ENCODE peak calls at places on chromosomes 6 and 20, in eight cellular contexts. T is HFF-Myc, L is lower lobe of right lung, M is lower leg skin, J is hepatocyte, A is WERI-Rb-1, R is transverse colon, N is fibroblast of lung. O is an unnamed sample.

GRCh38 chr20:2399390-2399789 is 18.7 kb downstream of the TGM6 start:
- DNase-seq in R (no peak), T (no peak), N (no peak), J (no peak), A (no peak), M (peak), L (no peak), O (no peak)

GRCh38 chr6:16849280-16850210 is 88.3 kb upstream of the ATXN1 start:
- DNase-seq in L (no peak), M (no peak), T (peak), R (peak), A (no peak), J (peak), N (peak), O (no peak)

GRCh38 chr20:37970856-37971245 is 62.4 kb downstream of the TTI1 start:
- DNase-seq in M (peak), L (no peak), T (no peak), J (no peak), A (no peak), R (no peak), N (no peak), O (no peak)

GRCh38 chr6:117908246-117909107 is 1.4 kb downstream of the SLC35F1 start:
- DNase-seq in L (no peak), J (peak), T (no peak), R (no peak), N (peak), A (peak), M (no peak), O (no peak)

GRCh38 chr20:10487354-10488115 is 52.4 kb downstream of the SLX4IP start:
- DNase-seq in M (no peak), T (no peak), A (no peak), L (no peak), N (peak), R (no peak), J (no peak), O (no peak)

GRCh38 chr20:37821691-37822655 is 81.0 kb upstream of the VSTM2L start:
- DNase-seq in N (peak), J (peak), M (no peak), A (no peak), T (peak), L (no peak), R (no peak), O (no peak)

GRCh38 chr20:2631228-2631627 is 21.2 kb upstream of the NOP56 start:
- DNase-seq in L (no peak), T (no peak), N (no peak), M (no peak), R (no peak), J (no peak), A (no peak), O (no peak)

GRCh38 chr6:17600527-17601388 is 656 bp downstream of the FAM8A1 start:
- DNase-seq in R (peak), L (peak), J (peak), M (peak), T (no peak), N (peak), A (peak), O (peak)

GRCh38 chr20:9503530-9504251 is 10.7 kb upstream of the LAMP5 start:
- DNase-seq in J (no peak), A (no peak), R (no peak), M (no peak), N (peak), L (peak), T (peak), O (no peak)

GRCh38 chr20:57526885-57527566 is 2.1 kb upstream of the CTCFL start:
- DNase-seq in N (no peak), L (no peak), R (no peak), J (no peak), A (no peak), T (no peak), M (no peak), O (no peak)

GRCh38 chr6:34508425-34508824 is 42.5 kb downstream of the PACSIN1 start:
- DNase-seq in T (no peak), R (no peak), L (no peak), N (no peak), A (no peak), M (no peak), J (no peak), O (no peak)
- TF ChIP-seq CTCF in T (no peak), R (no peak), L (no peak), N (peak), A (no peak), M (no peak), J (no peak), O (peak)

DNA sequence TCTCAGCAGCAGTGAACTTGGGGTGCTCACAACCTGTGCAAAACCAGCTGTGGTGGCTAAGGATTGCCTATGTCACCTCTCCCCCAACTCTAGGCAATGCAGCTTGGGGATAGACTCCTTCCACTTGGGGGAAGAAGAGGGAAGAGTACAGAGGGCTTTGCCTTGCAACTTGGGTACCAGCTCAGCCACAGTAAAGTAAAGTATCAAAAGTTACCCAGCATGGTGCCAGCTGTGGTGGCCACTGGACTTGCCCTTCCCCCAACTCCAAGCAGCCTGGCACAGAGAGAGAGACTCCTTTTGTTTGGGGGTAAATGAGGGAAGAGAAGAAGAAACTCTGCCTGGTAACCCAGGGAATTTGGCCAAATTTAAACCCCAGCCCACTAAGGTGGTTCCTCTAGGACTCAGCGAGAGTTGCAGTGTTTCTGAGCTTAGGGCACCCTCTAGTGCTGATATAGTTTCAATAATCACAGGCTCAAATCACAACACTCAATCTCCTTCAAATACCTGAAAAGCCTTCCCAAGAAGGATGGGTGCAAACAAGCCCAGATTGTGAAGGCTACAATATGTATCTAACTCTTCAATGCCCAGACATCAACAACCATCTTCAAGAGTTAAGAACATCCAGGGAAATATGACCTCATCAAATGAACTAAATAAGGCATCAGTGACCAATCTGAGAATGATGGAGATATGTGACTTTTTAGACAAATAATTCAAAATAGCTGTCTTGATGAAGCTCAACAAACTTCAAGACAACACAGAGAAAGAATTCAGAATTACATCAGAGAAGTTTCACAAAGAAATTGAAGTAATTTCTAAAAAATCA is 7.6 kb upstream of the DEFB129 start:
- DNase-seq in L (no peak), M (no peak), T (no peak), J (peak), N (peak), R (no peak), A (peak), O (no peak)
- TF ChIP-seq CTCF in L (no peak), M (no peak), T (peak), J (peak), N (peak), R (no peak), A (peak), O (no peak)

DNA sequence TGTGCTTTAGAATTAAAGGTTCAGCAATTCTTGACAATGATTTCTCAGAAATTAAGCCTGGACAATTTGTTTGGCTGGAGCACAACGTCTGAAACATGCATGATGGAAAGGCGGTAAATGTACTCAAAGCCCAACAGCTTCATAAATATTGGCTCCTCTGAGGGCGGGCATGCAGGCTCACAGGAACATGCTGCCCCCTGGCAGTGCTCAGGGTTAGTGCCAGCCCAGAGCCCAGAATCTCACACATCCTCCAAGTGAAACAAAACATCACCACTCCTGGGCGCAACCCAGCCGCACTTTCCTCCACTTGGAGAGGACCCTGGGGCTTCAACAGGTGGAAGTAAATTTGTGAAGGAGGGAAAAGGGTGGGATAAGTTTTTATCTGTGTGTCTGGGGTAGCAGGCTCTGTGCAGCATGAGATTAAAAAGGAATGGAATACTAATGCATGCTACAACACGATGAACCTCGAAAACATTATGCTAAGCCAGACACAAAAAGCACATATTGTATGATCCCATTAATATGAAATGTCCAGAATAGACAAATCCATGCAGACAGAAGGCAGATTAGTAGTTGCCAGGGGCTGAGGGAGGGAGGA is 54.1 kb upstream of the PTPRT start:
- DNase-seq in R (no peak), T (no peak), M (no peak), L (no peak), A (peak), N (no peak), J (no peak), O (no peak)
- TF ChIP-seq CTCF in R (no peak), T (no peak), M (no peak), L (peak), A (peak), N (no peak), J (peak), O (no peak)

DNA sequence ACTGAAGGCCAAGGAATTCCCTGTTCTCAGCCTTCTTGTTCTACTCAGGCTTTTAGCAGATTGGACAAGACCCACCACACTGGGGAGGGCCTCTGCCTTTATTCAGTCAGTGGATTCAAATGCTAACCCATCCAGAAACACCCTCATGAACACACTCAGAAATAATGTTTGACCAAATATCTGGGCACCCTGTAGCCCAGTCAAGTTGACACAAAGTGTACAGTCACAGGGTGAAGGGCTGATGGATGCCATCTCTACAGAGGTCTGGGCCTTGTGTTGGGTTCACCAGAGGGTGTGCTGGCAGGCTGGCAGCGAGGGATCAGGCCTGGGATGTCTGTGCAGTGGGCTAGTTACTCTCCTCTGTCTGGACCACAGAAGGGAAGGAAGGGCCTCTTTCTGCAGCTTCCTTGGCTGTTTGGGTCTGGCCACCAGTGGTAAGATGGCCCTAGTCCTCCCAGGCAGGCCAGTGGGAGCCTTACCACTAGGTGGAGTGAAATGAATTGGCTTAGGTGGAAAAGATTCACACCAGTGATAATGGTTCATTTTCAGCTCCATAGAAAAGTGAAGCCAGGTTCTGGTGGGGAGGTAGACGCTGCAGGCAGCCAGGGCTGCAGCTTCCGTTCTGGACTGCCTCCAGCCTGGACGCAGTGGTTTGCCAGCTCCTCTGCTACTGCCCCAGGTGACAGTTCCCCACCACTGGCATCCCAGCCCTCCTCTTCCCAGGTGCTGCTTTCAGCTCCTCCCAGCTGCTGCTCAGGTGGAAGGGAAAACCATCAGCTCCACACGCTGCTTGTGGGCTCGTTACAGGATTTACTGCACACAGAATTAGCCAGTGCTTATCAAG is 9.2 kb downstream of the TUBB2A start:
- DNase-seq in T (no peak), J (no peak), R (no peak), A (no peak), M (no peak), L (no peak), N (no peak), O (no peak)
- TF ChIP-seq CTCF in T (no peak), J (no peak), R (no peak), A (peak), M (no peak), L (no peak), N (no peak), O (no peak)

GRCh38 chr6:165106261-165106660 is 203.1 kb downstream of the C6orf118 start:
- DNase-seq in L (no peak), T (no peak), R (no peak), N (no peak), M (no peak), J (no peak), A (no peak), O (no peak)
- TF ChIP-seq CTCF in L (no peak), T (no peak), R (no peak), N (no peak), M (no peak), J (no peak), A (no peak), O (no peak)

GRCh38 chr6:39892490-39893129 is 41.7 kb downstream of the MOCS1 start:
- DNase-seq in N (peak), J (peak), R (peak), M (no peak), A (peak), L (peak), T (peak), O (peak)
- TF ChIP-seq CTCF in N (peak), J (peak), R (peak), M (no peak), A (peak), L (peak), T (peak), O (no peak)

O was measured in mesothelial cell of epicardium.